ENCODE peak calls at places on chromosomes 4 and X, in nine cellular contexts. P is GM23338, V is heart right ventricle, K is progenitor cell of endocrine pancreas, T is mesothelial cell of epicardium, X is lower leg skin, M is adrenal gland, F is nephron progenitor cell, J is cardiac muscle cell. A is an unnamed sample.

GRCh38 chrX:49174723-49175122 is 3.0 kb downstream of the PLP2 start:
- DNase-seq in M (no peak), P (no peak), J (no peak), K (no peak), T (no peak), F (no peak), V (no peak), X (no peak), A (no peak)

GRCh38 chrX:129637217-129638109 is 17.3 kb downstream of the APLN start:
- DNase-seq in T (peak; percentile 37), V (peak; percentile 72), F (peak; percentile 84), J (peak; percentile 66), X (peak; percentile 95), K (peak; percentile 67), P (peak; percentile 75), M (peak; percentile 76), A (peak; percentile 58)

GRCh38 chr4:171025776-171026175 is 787.4 kb upstream of the GALNTL6 start:
- DNase-seq in F (no peak), V (no peak), J (no peak), P (no peak), M (no peak), T (no peak), K (no peak), X (no peak), A (no peak)

GRCh38 chr4:90457817-90458216 is 330.6 kb downstream of the CCSER1 start:
- DNase-seq in F (no peak), T (no peak), K (no peak), X (no peak), J (no peak), V (no peak), M (no peak), P (no peak), A (no peak)

GRCh38 chr4:31362756-31363155 is 642.6 kb downstream of the PCDH7 start:
- DNase-seq in T (no peak), F (no peak), P (no peak), X (no peak), J (no peak), V (no peak), K (no peak), M (no peak), A (no peak)

GRCh38 chr4:84099591-84099990 is 399.5 kb downstream of the NKX6-1 start:
- DNase-seq in K (no peak), X (no peak), V (no peak), T (no peak), P (peak; percentile 72), F (no peak), M (no peak), J (no peak), A (no peak)

GRCh38 chr4:184318852-184319251 is 101.2 kb upstream of the ENPP6 start:
- DNase-seq in K (no peak), F (no peak), P (no peak), J (no peak), X (no peak), T (no peak), V (no peak), M (no peak), A (no peak)

GRCh38 chrX:2632533-2633504 is 58.3 kb upstream of the CD99 start:
- DNase-seq in V (no peak), M (no peak), T (no peak), F (no peak), K (no peak), J (no peak), X (no peak), P (no peak), A (no peak)

GRCh38 chrX:100768679-100769338 is 36.9 kb upstream of the SYTL4 start:
- DNase-seq in F (peak; percentile 90), P (peak; percentile 76), K (peak; percentile 80), T (peak; percentile 48), M (peak; percentile 88), J (peak; percentile 83), V (peak; percentile 65), X (peak; percentile 97), A (peak; percentile 68)

GRCh38 chrX:152929898-152930297 is 32.0 kb downstream of the ZNF185 start:
- DNase-seq in V (no peak), T (no peak), X (no peak), F (no peak), P (no peak), M (no peak), K (no peak), J (no peak), A (no peak)

GRCh38 chr4:173025131-173025530 is 143.5 kb upstream of the GALNT7 start:
- DNase-seq in J (peak; percentile 80), V (no peak), X (no peak), T (no peak), F (peak; percentile 41), M (peak; percentile 73), K (peak; percentile 48), P (peak; percentile 91), A (no peak)

GRCh38 chr4:64670647-64671046 is 261.4 kb upstream of the TECRL start:
- DNase-seq in J (no peak), V (no peak), M (no peak), X (no peak), K (no peak), F (no peak), P (no peak), T (no peak), A (no peak)

GRCh38 chrX:153469811-153470410 is 465 bp downstream of the HAUS7 start:
- DNase-seq in P (peak; percentile 17), M (peak; percentile 35), T (no peak), V (no peak), K (no peak), F (peak; percentile 50), J (peak; percentile 48), X (no peak), A (no peak)

GRCh38 chr4:139834210-139834609 is 168.6 kb downstream of the MGST2 start:
- DNase-seq in J (no peak), T (no peak), K (no peak), V (no peak), X (no peak), F (no peak), P (peak; percentile 67), M (no peak), A (no peak)

GRCh38 chr4:25874641-25875040 is 11.9 kb upstream of the SEL1L3 start:
- DNase-seq in K (no peak), V (no peak), J (no peak), T (no peak), M (no peak), F (no peak), X (no peak), P (no peak), A (no peak)

GRCh38 chrX:136907626-136908025 is 27.1 kb upstream of the RBMX start:
- DNase-seq in F (peak; percentile 6), T (no peak), M (no peak), V (peak; percentile 22), X (peak; percentile 82), K (no peak), P (no peak), J (no peak), A (no peak)

GRCh38 chr4:83297548-83298260 is 13.1 kb upstream of the COQ2 start:
- DNase-seq in X (no peak), V (no peak), F (no peak), M (no peak), P (no peak), T (no peak), J (no peak), K (no peak), A (no peak)

GRCh38 chrX:17706676-17707075 is 30.6 kb upstream of the SCML1 start:
- DNase-seq in T (no peak), M (peak; percentile 10), X (no peak), K (no peak), V (no peak), F (no peak), J (no peak), P (no peak), A (no peak)

DNA sequence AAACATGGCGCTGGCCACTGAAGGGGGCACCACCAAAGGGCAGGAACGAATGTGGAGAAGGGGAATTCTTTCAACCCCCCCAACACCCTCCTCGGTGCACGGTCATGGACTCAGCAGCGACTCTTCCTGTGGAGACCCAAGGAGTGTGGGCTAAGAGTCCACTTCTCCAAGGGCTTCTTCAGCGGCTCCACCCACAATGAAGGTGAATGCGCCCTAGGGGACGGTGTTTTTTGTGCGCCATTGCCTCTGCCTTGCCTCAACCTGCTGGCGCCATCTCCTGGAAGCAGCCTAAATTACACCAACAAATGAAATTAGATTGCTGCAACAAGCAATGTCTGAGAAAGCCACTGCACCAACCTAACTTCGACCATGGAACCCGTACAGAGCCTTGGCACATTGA is 169.2 kb upstream of the MAGEB18 start:
- DNase-seq in T (no peak), X (peak; percentile 74), F (peak; percentile 53), M (peak; percentile 4), K (no peak), P (peak; percentile 76), V (no peak), J (peak; percentile 34), A (no peak)
- TF ChIP-seq CTCF in T (peak; percentile 22), X (no peak), F (peak; percentile 32), M (peak; percentile 27), K (peak; percentile 49), P (peak; percentile 61), V (peak; percentile 41), J (peak; percentile 66), A (no peak)

DNA sequence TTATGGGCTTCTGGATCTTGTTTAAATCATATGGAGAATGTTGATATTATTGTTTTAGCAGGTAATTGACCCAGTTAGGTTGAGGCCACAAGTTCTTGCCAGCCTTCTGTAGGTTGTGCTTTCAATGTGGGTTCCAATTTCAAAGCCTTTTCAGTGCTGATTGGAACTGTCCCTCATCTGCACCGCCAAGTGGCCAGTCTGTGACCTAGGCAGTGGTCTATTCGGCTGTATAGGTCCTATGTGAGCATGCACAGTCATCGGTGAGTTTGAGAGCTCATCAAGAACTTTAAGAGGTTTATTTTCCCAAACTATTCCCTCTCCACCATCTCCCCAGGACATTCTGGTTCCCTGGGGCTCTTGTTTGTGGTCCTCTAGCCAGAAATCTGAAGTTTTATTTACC is 35.7 kb downstream of the DDX53 start:
- DNase-seq in F (no peak), K (no peak), X (no peak), M (no peak), P (peak; percentile 7), J (peak; percentile 5), T (no peak), V (no peak), A (no peak)
- TF ChIP-seq CTCF in F (peak; percentile 6), K (no peak), X (no peak), M (no peak), P (no peak), J (no peak), T (no peak), V (no peak), A (no peak)

GRCh38 chrX:135629342-135629741 is 84.1 kb upstream of the CT45A1 start:
- DNase-seq in K (no peak), T (no peak), P (no peak), V (no peak), F (no peak), X (no peak), J (no peak), M (no peak), A (no peak)

GRCh38 chrX:135625995-135626394 is 87.4 kb upstream of the CT45A1 start:
- DNase-seq in V (no peak), X (no peak), J (peak; percentile 19), F (no peak), K (no peak), P (peak; percentile 34), M (no peak), T (no peak), A (no peak)
- TF ChIP-seq CTCF in V (peak; percentile 16), X (no peak), J (no peak), F (no peak), K (peak; percentile 30), P (no peak), M (peak; percentile 25), T (no peak), A (no peak)

DNA sequence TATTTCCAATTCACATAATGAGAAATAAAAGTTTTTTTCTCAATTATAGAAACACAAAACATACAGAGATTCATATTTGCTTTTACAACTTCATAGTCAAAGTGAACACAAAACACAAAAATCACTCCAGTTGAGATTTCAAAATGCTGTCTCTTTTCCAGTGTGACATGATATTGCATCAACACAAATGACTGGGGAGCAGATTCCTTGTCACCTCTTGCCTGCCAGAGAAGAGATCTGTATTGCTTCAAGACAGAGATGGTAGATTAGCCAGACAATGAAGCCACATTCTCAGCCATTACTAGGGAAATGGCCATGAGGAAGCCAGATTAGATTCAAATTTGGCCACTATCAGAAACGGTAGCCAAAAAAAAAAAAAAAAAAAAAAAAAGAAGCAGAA is 2313.1 kb upstream of the AGA start:
- DNase-seq in X (no peak), V (no peak), F (no peak), J (peak; percentile 9), P (peak; percentile 37), K (no peak), M (no peak), T (no peak), A (no peak)
- TF ChIP-seq CTCF in X (no peak), V (no peak), F (no peak), J (no peak), P (no peak), K (no peak), M (no peak), T (no peak), A (no peak)

A was measured in activated B cell treated with CpG ODN at 0.5 μM for 24 hours.